ENCODE peak calls at places on chromosomes 13 and 19, in four cellular contexts. J is CD8-positive, alpha-beta T cell; A is cardiac muscle cell; Z is uterus. S is an unnamed sample.

GRCh38 chr19:47446534-47447469 is 24.9 kb downstream of the SLC8A2 start:
- DNase-seq in Z (peak; percentile 46), A (peak; percentile 61), J (no peak), S (no peak)

GRCh38 chr19:58511353-58512208 is at the start of gene SLC27A5:
- DNase-seq in J (no peak), Z (no peak), A (no peak), S (no peak)

GRCh38 chr13:95784161-95784880 is 107.4 kb downstream of the DNAJC3 start:
- DNase-seq in Z (no peak), A (no peak), J (no peak), S (peak; percentile 55)

GRCh38 chr19:47750752-47751151 is 5.4 kb downstream of the NOP53 start:
- DNase-seq in Z (no peak), J (no peak), A (no peak), S (no peak)

GRCh38 chr19:58097783-58098681 is at the start of gene ZSCAN18:
- DNase-seq in J (peak; percentile 92), A (peak; percentile 99), Z (peak; percentile 98), S (peak; percentile 61)

GRCh38 chr19:1470864-1471513 is 8.0 kb downstream of the C19orf25 start:
- DNase-seq in Z (no peak), J (no peak), A (peak; percentile 44), S (no peak)

GRCh38 chr19:16591803-16592556 is 19.8 kb upstream of the SLC35E1 start:
- DNase-seq in Z (no peak), J (no peak), A (no peak), S (no peak)

GRCh38 chr13:47472516-47472915 is 528.6 kb downstream of the SUCLA2 start:
- DNase-seq in Z (no peak), A (no peak), J (no peak), S (no peak)

GRCh38 chr19:51689751-51690358 is 3.3 kb upstream of the SPACA6 start:
- DNase-seq in Z (peak; percentile 65), A (peak; percentile 85), J (no peak), S (no peak)

GRCh38 chr19:9671654-9672053 is 3.2 kb downstream of the ZNF562 start:
- DNase-seq in Z (no peak), J (no peak), A (no peak), S (no peak)

GRCh38 chr13:49711218-49711863 is 20.1 kb upstream of the EBPL start:
- DNase-seq in A (no peak), J (no peak), Z (no peak), S (peak; percentile 58)

GRCh38 chr19:19372656-19373416 is 32.6 kb upstream of the GATAD2A start:
- DNase-seq in A (no peak), J (no peak), Z (peak; percentile 58), S (no peak)

GRCh38 chr13:113863511-113864302 is at the start of gene GAS6:
- DNase-seq in Z (peak; percentile 67), J (no peak), A (peak; percentile 74), S (no peak)

GRCh38 chr19:6092329-6093286 is 17.7 kb downstream of the RFX2 start:
- DNase-seq in A (peak; percentile 78), J (no peak), Z (peak; percentile 74), S (no peak)

GRCh38 chr13:73228546-73228945 is 169.7 kb downstream of the KLF5 start:
- DNase-seq in Z (no peak), A (no peak), J (no peak), S (no peak)

GRCh38 chr13:76293751-76294150 is 592.5 kb downstream of the KCTD12 start:
- DNase-seq in A (no peak), Z (no peak), J (no peak), S (no peak)

GRCh38 chr19:21130097-21130775 is 11.6 kb upstream of the ZNF431 start:
- DNase-seq in Z (no peak), J (no peak), A (no peak), S (no peak)

GRCh38 chr13:35475131-35475959 is 1.1 kb downstream of the MAB21L1 start:
- DNase-seq in Z (no peak), J (no peak), A (peak; percentile 39), S (no peak)

GRCh38 chr19:41299755-41300089 is 10.2 kb upstream of the CCDC97 start:
- DNase-seq in J (no peak), A (peak; percentile 90), Z (peak; percentile 51), S (peak; percentile 80)

GRCh38 chr19:49953376-49953775 is 7.6 kb downstream of the SIGLEC11 start:
- DNase-seq in A (no peak), Z (no peak), J (no peak), S (no peak)

GRCh38 chr13:46679369-46680180 is 117.4 kb downstream of the ESD start:
- DNase-seq in J (peak; percentile 15), A (no peak), Z (peak; percentile 72), S (no peak)

GRCh38 chr13:24270639-24271131 is 38.7 kb upstream of the C1QTNF9 start:
- DNase-seq in J (peak; percentile 46), A (peak; percentile 42), Z (peak; percentile 36), S (no peak)

GRCh38 chr19:57903298-57904174 is 12.9 kb downstream of the ZNF417 start:
- DNase-seq in A (peak; percentile 44), Z (no peak), J (no peak), S (no peak)

GRCh38 chr19:15562145-15562544 is 52.9 kb upstream of the CYP4F8 start:
- DNase-seq in J (no peak), Z (no peak), A (no peak), S (no peak)

GRCh38 chr13:62482351-62482750 is 1066.7 kb upstream of the PCDH20 start:
- DNase-seq in J (no peak), Z (no peak), A (no peak), S (no peak)

GRCh38 chr13:39931505-39931904 is 276.0 kb downstream of the COG6 start:
- DNase-seq in J (no peak), A (no peak), Z (no peak), S (no peak)

GRCh38 chr19:54464624-54465266 is 1.2 kb upstream of the LENG9 start:
- DNase-seq in J (peak; percentile 58), A (peak; percentile 95), Z (peak; percentile 75), S (no peak)

GRCh38 chr13:96982672-96983071 is 11.6 kb downstream of the OXGR1 start:
- DNase-seq in Z (no peak), J (no peak), A (no peak), S (no peak)

GRCh38 chr13:38824342-38824741 is 137.5 kb downstream of the FREM2 start:
- DNase-seq in Z (no peak), J (no peak), A (no peak), S (no peak)

GRCh38 chr19:51158474-51159129 is 16.5 kb downstream of the SIGLEC7 start:
- DNase-seq in J (peak; percentile 62), A (peak; percentile 47), Z (no peak), S (no peak)

GRCh38 chr19:34366670-34367423 is 1.9 kb downstream of the GPI start:
- DNase-seq in Z (no peak), J (no peak), A (no peak), S (peak; percentile 23)

GRCh38 chr13:113060557-113061270 is 44.9 kb upstream of the F7 start:
- DNase-seq in J (no peak), Z (no peak), A (no peak), S (no peak)

GRCh38 chr19:19439083-19439482 is 33.6 kb downstream of the GATAD2A start:
- DNase-seq in A (no peak), Z (no peak), J (no peak), S (no peak)

GRCh38 chr19:53394522-53394973 is 401 bp upstream of the ZNF765 start:
- DNase-seq in J (no peak), Z (peak; percentile 58), A (peak; percentile 60), S (no peak)

GRCh38 chr19:20162821-20163220 is 4.2 kb upstream of the ZNF486 start:
- DNase-seq in J (no peak), Z (no peak), A (no peak), S (no peak)

GRCh38 chr13:39370554-39370953 is 232.4 kb downstream of the LHFPL6 start:
- DNase-seq in Z (peak; percentile 49), A (peak; percentile 61), J (no peak), S (no peak)

GRCh38 chr13:99722419-99722818 is 221.1 kb downstream of the TM9SF2 start:
- DNase-seq in Z (no peak), A (no peak), J (no peak), S (no peak)
- H3K27ac ChIP-seq in Z (no peak overlapping the region), A (peak overlapping the region; percentile 41), J (no peak overlapping the region), S (no peak overlapping the region)

GRCh38 chr13:110616103-110617101 is 1.1 kb downstream of the NAXD start:
- DNase-seq in Z (no peak), A (no peak), J (peak; percentile 7), S (no peak)
- TF ChIP-seq CTCF in Z (no peak), A (peak; percentile 17), J (no peak), S (no peak)

GRCh38 chr19:4194353-4194752 is 11.9 kb downstream of the ANKRD24 start:
- DNase-seq in A (no peak), Z (no peak), J (no peak), S (no peak)
- H3K4me3 ChIP-seq in A (no peak overlapping the region), Z (no peak overlapping the region), J (no peak overlapping the region), S (no peak overlapping the region)

DNA sequence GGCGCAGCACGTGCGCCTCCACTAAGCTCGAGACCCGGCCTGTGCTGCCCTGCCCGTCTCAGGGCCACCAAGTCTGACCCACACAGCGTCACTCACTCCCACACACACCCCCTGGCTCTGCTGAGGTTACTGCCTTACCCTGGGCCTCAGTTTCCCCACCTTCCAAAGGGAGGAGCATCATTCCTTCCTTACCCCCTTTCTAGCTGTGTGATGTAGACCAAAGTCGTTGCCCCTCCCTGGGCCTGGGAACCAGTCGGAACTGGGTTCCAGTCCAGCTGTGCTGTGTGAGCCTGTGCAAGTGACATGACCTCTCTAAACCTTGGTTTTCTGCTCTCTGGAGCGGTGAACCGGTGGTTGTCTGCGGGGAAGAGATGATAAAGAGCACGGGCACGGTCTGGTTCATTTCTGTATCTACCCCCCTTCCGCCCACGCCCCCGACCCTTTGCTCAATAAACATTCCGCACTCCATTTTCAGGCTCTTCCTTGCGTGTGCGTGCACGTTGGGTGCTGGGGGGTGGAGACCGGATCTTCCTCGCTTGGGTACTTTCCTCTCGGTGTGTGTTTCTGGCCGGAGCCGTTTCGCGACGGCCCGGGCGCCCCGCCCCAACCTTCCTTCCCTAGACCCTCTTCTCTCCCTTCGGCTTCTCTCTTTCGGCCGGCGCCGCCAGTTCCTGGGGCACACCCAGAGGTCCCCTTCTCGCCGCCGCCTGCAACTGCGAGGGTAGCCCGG is at the start of gene ZNF581:
- DNase-seq in J (peak; percentile 70), A (peak; percentile 83), Z (peak; percentile 70), S (peak; percentile 56)
- H3K27ac ChIP-seq in J (peak within 1 kb of the TSS; percentile 65), A (peak within 1 kb of the TSS; percentile 91), Z (peak within 1 kb of the TSS; percentile 88), S (peak within 1 kb of the TSS; percentile 73)

GRCh38 chr13:107301724-107302374 is 733.9 kb upstream of the ARGLU1 start:
- DNase-seq in Z (no peak), J (no peak), A (peak; percentile 2), S (no peak)
- TF ChIP-seq CTCF in Z (no peak), J (no peak), A (peak; percentile 37), S (peak; percentile 5)

GRCh38 chr19:12997225-12997966 is 2.1 kb downstream of the NFIX start:
- DNase-seq in A (no peak), J (no peak), Z (no peak), S (no peak)

GRCh38 chr19:12996542-12997094 is 1.3 kb downstream of the NFIX start:
- DNase-seq in Z (no peak), A (no peak), J (no peak), S (no peak)

GRCh38 chr19:13001166-13001501 is 5.9 kb downstream of the NFIX start:
- DNase-seq in J (no peak), A (no peak), Z (no peak), S (no peak)

GRCh38 chr19:12995596-12996541 is 594 bp downstream of the NFIX start:
- DNase-seq in A (no peak), J (no peak), Z (peak; percentile 59), S (no peak)

GRCh38 chr19:12997967-12998940 is 3.0 kb downstream of the NFIX start:
- DNase-seq in A (no peak), J (no peak), Z (no peak), S (no peak)
- H3K4me3 ChIP-seq in A (no peak overlapping the region), J (no peak overlapping the region), Z (peak overlapping the region; percentile 63), S (no peak overlapping the region)

S was measured in AG04450.